ENCODE peak calls at places on chromosomes 1 and 21, in four cellular contexts. One of them, this sample, is unnamed.

GRCh38 chr1:38005195-38006007 is at the start of gene FHL3:
- DNase-seq in body of pancreas: peak; percentile 79
- DNase-seq in pancreas: peak; percentile 89
- DNase-seq in Panc1: no peak
- DNase-seq in this sample: no peak

GRCh38 chr1:161432091-161432490 is 64.4 kb upstream of the CFAP126 start:
- DNase-seq in pancreas: no peak
- DNase-seq in body of pancreas: no peak
- DNase-seq in Panc1: no peak
- DNase-seq in this sample: no peak

GRCh38 chr1:115215110-115215509 is 122.9 kb downstream of the NGF start:
- DNase-seq in body of pancreas: no peak
- DNase-seq in pancreas: no peak
- DNase-seq in Panc1: no peak
- DNase-seq in this sample: no peak

GRCh38 chr1:156295391-156295947 is at the start of gene GLMP:
- DNase-seq in pancreas: peak; percentile 75
- DNase-seq in body of pancreas: peak; percentile 74
- DNase-seq in Panc1: no peak
- DNase-seq in this sample: peak; percentile 81

GRCh38 chr1:181095763-181096184 is 7.3 kb downstream of the IER5 start:
- DNase-seq in Panc1: no peak
- DNase-seq in body of pancreas: no peak
- DNase-seq in pancreas: no peak
- DNase-seq in this sample: no peak

GRCh38 chr21:34844033-34844923 is 175.5 kb downstream of the CLIC6 start:
- DNase-seq in Panc1: no peak
- DNase-seq in pancreas: no peak
- DNase-seq in body of pancreas: peak; percentile 62
- DNase-seq in this sample: peak; percentile 33

GRCh38 chr1:203025721-203026665 is at the start of gene PPFIA4:
- DNase-seq in pancreas: peak; percentile 94
- DNase-seq in Panc1: peak; percentile 30
- DNase-seq in body of pancreas: peak; percentile 86
- DNase-seq in this sample: peak; percentile 75

GRCh38 chr1:89262643-89263042 is 10.0 kb downstream of the GBP5 start:
- DNase-seq in body of pancreas: no peak
- DNase-seq in Panc1: no peak
- DNase-seq in pancreas: no peak
- DNase-seq in this sample: peak; percentile 23

GRCh38 chr1:27598902-27599528 is 4.9 kb downstream of the AHDC1 start:
- DNase-seq in Panc1: no peak
- DNase-seq in pancreas: no peak
- DNase-seq in body of pancreas: peak; percentile 57
- DNase-seq in this sample: peak; percentile 77

GRCh38 chr1:6180215-6180577 is at the start of gene CHD5:
- DNase-seq in body of pancreas: no peak
- DNase-seq in Panc1: no peak
- DNase-seq in pancreas: no peak
- DNase-seq in this sample: no peak

GRCh38 chr1:54569339-54569738 is 21.3 kb downstream of the ACOT11 start:
- DNase-seq in body of pancreas: no peak
- DNase-seq in Panc1: no peak
- DNase-seq in pancreas: no peak
- DNase-seq in this sample: no peak

GRCh38 chr1:182725264-182725965 is 41.0 kb upstream of the RGS8 start:
- DNase-seq in pancreas: no peak
- DNase-seq in body of pancreas: no peak
- DNase-seq in Panc1: no peak
- DNase-seq in this sample: no peak

GRCh38 chr1:234745844-234746797 is 136.1 kb upstream of the IRF2BP2 start:
- DNase-seq in pancreas: no peak
- DNase-seq in body of pancreas: no peak
- DNase-seq in Panc1: no peak
- DNase-seq in this sample: peak; percentile 36

GRCh38 chr1:2804628-2805351 is 3.3 kb upstream of the TTC34 start:
- DNase-seq in Panc1: no peak
- DNase-seq in pancreas: peak; percentile 42
- DNase-seq in body of pancreas: no peak
- DNase-seq in this sample: no peak

GRCh38 chr1:67367370-67368345 is 60.0 kb downstream of the IL12RB2 start:
- DNase-seq in body of pancreas: peak; percentile 45
- DNase-seq in pancreas: peak; percentile 74
- DNase-seq in Panc1: no peak
- DNase-seq in this sample: peak; percentile 39

GRCh38 chr21:17612023-17612564 is 607 bp downstream of the BTG3 start:
- DNase-seq in body of pancreas: peak; percentile 49
- DNase-seq in Panc1: no peak
- DNase-seq in pancreas: peak; percentile 73
- DNase-seq in this sample: peak; percentile 64

GRCh38 chr1:246000638-246001015 is 506.5 kb downstream of the SMYD3 start:
- DNase-seq in Panc1: no peak
- DNase-seq in pancreas: no peak
- DNase-seq in body of pancreas: no peak
- DNase-seq in this sample: no peak

GRCh38 chr1:3607703-3608065 is 3.6 kb downstream of the MEGF6 start:
- DNase-seq in pancreas: peak; percentile 56
- DNase-seq in Panc1: no peak
- DNase-seq in body of pancreas: no peak
- DNase-seq in this sample: no peak

GRCh38 chr1:85577421-85578320 is 2.9 kb upstream of the CCN1 start:
- DNase-seq in body of pancreas: no peak
- DNase-seq in Panc1: peak; percentile 82
- DNase-seq in pancreas: no peak
- DNase-seq in this sample: no peak

GRCh38 chr1:168722964-168723363 is 6.0 kb downstream of the DPT start:
- DNase-seq in pancreas: no peak
- DNase-seq in body of pancreas: no peak
- DNase-seq in Panc1: no peak
- DNase-seq in this sample: no peak

GRCh38 chr1:42925132-42925769 is 33.4 kb downstream of the SLC2A1 start:
- DNase-seq in Panc1: no peak
- DNase-seq in pancreas: no peak
- DNase-seq in body of pancreas: no peak
- DNase-seq in this sample: no peak

GRCh38 chr1:9203623-9204022 is 31.0 kb upstream of the H6PD start:
- DNase-seq in Panc1: no peak
- DNase-seq in body of pancreas: no peak
- DNase-seq in pancreas: no peak
- DNase-seq in this sample: no peak

GRCh38 chr1:56524263-56524662 is 55.1 kb downstream of the PLPP3 start:
- DNase-seq in Panc1: no peak
- DNase-seq in pancreas: no peak
- DNase-seq in body of pancreas: no peak
- DNase-seq in this sample: no peak

GRCh38 chr1:198775606-198776005 is 136.8 kb downstream of the PTPRC start:
- DNase-seq in pancreas: peak; percentile 15
- DNase-seq in body of pancreas: no peak
- DNase-seq in Panc1: no peak
- DNase-seq in this sample: peak; percentile 59

GRCh38 chr1:28973850-28974841 is 59.8 kb downstream of the EPB41 start:
- DNase-seq in body of pancreas: no peak
- DNase-seq in Panc1: no peak
- DNase-seq in pancreas: no peak
- DNase-seq in this sample: peak; percentile 66

GRCh38 chr1:206560021-206560716 is 52.1 kb downstream of the EIF2D start:
- DNase-seq in Panc1: no peak
- DNase-seq in pancreas: no peak
- DNase-seq in body of pancreas: peak; percentile 54
- DNase-seq in this sample: no peak

GRCh38 chr1:97906567-97907228 is 14.1 kb downstream of the DPYD start:
- DNase-seq in Panc1: no peak
- DNase-seq in pancreas: no peak
- DNase-seq in body of pancreas: peak; percentile 58
- DNase-seq in this sample: peak; percentile 97

GRCh38 chr1:43541141-43541540 is 10.5 kb downstream of the PTPRF start:
- DNase-seq in Panc1: no peak
- DNase-seq in body of pancreas: no peak
- DNase-seq in pancreas: peak; percentile 27
- DNase-seq in this sample: no peak

GRCh38 chr1:234917495-234918188 is 211.0 kb downstream of the TOMM20 start:
- DNase-seq in body of pancreas: no peak
- DNase-seq in Panc1: no peak
- DNase-seq in pancreas: peak; percentile 69
- DNase-seq in this sample: no peak

GRCh38 chr1:35558374-35559316 is 1.0 kb downstream of the NCDN start:
- DNase-seq in Panc1: no peak
- DNase-seq in pancreas: peak; percentile 72
- DNase-seq in body of pancreas: no peak
- DNase-seq in this sample: no peak
- TF ChIP-seq CTCF in Panc1: no peak
- TF ChIP-seq CTCF in pancreas: no peak
- TF ChIP-seq CTCF in body of pancreas: no peak
- TF ChIP-seq CTCF in this sample: peak; percentile 27

GRCh38 chr21:37371041-37371397 is 4.4 kb downstream of the DYRK1A start:
- DNase-seq in pancreas: no peak
- DNase-seq in Panc1: no peak
- DNase-seq in body of pancreas: no peak
- DNase-seq in this sample: no peak
- H3K4me3 ChIP-seq in pancreas: no peak overlapping the region
- H3K4me3 ChIP-seq in Panc1: no peak overlapping the region
- H3K4me3 ChIP-seq in body of pancreas: no peak overlapping the region
- H3K4me3 ChIP-seq in this sample: peak overlapping the region; percentile 14

GRCh38 chr1:232602622-232603021 is 27.3 kb downstream of the SIPA1L2 start:
- DNase-seq in pancreas: no peak
- DNase-seq in body of pancreas: no peak
- DNase-seq in Panc1: no peak
- DNase-seq in this sample: no peak
- TF ChIP-seq CTCF in pancreas: no peak
- TF ChIP-seq CTCF in body of pancreas: no peak
- TF ChIP-seq CTCF in Panc1: no peak
- TF ChIP-seq CTCF in this sample: peak; percentile 3

DNA sequence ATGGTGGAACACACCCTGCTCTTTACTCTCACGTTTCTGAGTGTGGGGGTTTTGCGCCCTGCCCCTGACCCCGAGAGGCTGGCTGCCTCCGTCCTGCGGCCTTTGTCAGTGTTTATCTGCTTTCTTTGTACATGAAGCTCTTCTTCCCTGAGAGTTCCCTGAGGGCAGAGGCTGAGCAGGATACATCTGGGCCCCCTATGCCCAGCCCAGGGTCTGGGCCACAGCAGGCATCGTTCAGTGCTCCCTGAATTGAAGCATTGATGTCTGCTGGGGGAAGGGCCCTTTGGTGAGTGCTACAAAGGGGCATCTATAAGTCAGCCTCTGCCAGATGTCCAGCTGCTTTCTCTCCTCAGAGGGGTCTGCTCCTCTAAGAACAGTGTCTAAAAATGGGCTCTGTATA is 2.1 kb downstream of the HEYL start:
- DNase-seq in Panc1: no peak
- DNase-seq in body of pancreas: no peak
- DNase-seq in pancreas: no peak
- DNase-seq in this sample: no peak
- H3K4me3 ChIP-seq in Panc1: no peak overlapping the region
- H3K4me3 ChIP-seq in body of pancreas: peak overlapping the region; percentile 4
- H3K4me3 ChIP-seq in pancreas: peak overlapping the region; percentile 83
- H3K4me3 ChIP-seq in this sample: no peak overlapping the region

GRCh38 chr1:93702828-93703183 is 21.2 kb upstream of the BCAR3 start:
- DNase-seq in Panc1: no peak
- DNase-seq in body of pancreas: no peak
- DNase-seq in pancreas: no peak
- DNase-seq in this sample: no peak
- TF ChIP-seq CTCF in Panc1: no peak
- TF ChIP-seq CTCF in body of pancreas: no peak
- TF ChIP-seq CTCF in pancreas: no peak
- TF ChIP-seq CTCF in this sample: peak; percentile 36

GRCh38 chr1:153667439-153667838 is 3.4 kb downstream of the ILF2 start:
- DNase-seq in pancreas: no peak
- DNase-seq in body of pancreas: no peak
- DNase-seq in Panc1: no peak
- DNase-seq in this sample: no peak

GRCh38 chr1:153670257-153670858 is 435 bp downstream of the ILF2 start:
- DNase-seq in Panc1: no peak
- DNase-seq in body of pancreas: no peak
- DNase-seq in pancreas: no peak
- DNase-seq in this sample: no peak

GRCh38 chr1:153670859-153671622 is at the start of gene ILF2:
- DNase-seq in body of pancreas: peak; percentile 98
- DNase-seq in Panc1: peak; percentile 100
- DNase-seq in pancreas: peak; percentile 98
- DNase-seq in this sample: peak; percentile 100

DNA sequence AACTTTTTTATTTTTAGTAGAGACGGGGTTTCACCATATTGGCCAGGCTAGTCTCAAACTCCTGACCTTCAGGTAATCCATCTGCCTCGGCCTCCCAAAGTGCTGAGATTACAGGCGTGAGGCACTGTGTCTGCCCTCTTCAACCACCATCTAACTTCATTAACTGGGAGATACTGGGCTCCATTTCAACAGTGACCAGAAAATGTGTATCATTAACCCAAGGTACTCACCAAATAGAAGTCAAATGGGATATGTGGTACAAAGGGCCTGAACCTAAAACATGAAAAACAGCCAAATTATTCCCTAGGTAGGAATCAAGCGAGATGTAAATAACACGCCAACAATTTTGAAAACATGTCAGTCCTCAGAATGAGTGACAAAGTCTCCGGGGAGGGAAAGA is 1.2 kb downstream of the ILF2 start:
- DNase-seq in Panc1: no peak
- DNase-seq in body of pancreas: no peak
- DNase-seq in pancreas: no peak
- DNase-seq in this sample: no peak
- H3K4me3 ChIP-seq in Panc1: peak overlapping the region; percentile 66
- H3K4me3 ChIP-seq in body of pancreas: no peak overlapping the region
- H3K4me3 ChIP-seq in pancreas: peak overlapping the region; percentile 85
- H3K4me3 ChIP-seq in this sample: peak overlapping the region; percentile 92

DNA sequence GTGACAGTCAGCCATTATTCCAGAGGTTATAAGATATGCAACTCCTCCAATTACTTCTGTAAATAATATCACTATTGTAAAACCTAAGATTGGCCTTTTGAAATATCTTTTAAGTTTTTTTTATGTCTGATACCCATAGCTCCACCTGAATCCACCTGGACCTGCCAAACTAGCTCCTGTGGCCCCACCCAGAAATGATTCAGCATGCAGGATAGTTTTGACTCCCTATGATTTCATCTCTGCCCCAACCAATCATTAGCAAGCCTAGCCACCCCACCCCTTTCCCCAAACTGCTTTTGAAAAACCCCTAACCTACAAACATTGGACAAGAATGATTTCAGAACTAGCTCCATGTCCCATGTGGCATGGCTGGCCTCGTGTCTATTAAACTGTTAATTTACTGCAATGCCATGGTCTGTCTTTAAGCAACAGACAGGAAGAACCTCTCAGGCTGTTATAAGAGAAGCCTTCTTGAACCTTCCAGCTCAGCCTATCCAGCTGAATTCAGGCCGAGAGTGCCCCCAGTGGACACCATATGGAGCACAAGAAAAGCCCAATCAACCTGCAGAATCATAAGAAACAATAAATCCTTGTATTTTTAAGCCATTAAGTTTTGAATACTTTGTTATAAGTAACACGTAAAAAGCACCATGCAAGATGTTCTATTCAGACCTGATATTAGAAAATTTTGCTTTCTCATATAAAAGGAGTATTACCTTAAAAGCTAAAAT is 263.0 kb upstream of the ZRANB2 start:
- DNase-seq in pancreas: no peak
- DNase-seq in Panc1: no peak
- DNase-seq in body of pancreas: no peak
- DNase-seq in this sample: no peak
- TF ChIP-seq CTCF in pancreas: no peak
- TF ChIP-seq CTCF in Panc1: no peak
- TF ChIP-seq CTCF in body of pancreas: no peak
- TF ChIP-seq CTCF in this sample: peak; percentile 12

This sample was measured in fibroblast of the aortic adventitia.